ENCODE peak calls at places on chromosomes 13 and 19, in six cellular contexts. P, F, I, U, N and O are unnamed samples.

GRCh38 chr13:99314640-99315176 is 7.5 kb upstream of the GPR183 start:
- DNase-seq in P (no peak), F (no peak), I (no peak), U (peak; percentile 44), N (no peak), O (peak; percentile 36)

GRCh38 chr19:3387645-3388589 is 21.5 kb downstream of the NFIC start:
- DNase-seq in P (no peak), F (no peak), I (no peak), U (no peak), N (no peak), O (no peak)

GRCh38 chr19:1874554-1875185 is 10.6 kb downstream of the ABHD17A start:
- DNase-seq in P (no peak), F (no peak), I (no peak), U (no peak), N (no peak), O (no peak)

GRCh38 chr13:28299941-28300340 is 161.6 kb downstream of the PAN3 start:
- DNase-seq in P (no peak), F (no peak), I (no peak), U (no peak), N (no peak), O (no peak)

GRCh38 chr19:11457831-11458230 is 22.4 kb downstream of the PRKCSH start:
- DNase-seq in P (no peak), F (no peak), I (no peak), U (no peak), N (no peak), O (no peak)

GRCh38 chr19:16143399-16144215 is at the start of gene HSH2D:
- DNase-seq in P (no peak), F (no peak), I (no peak), U (no peak), N (no peak), O (no peak)

GRCh38 chr13:66180806-66181205 is 1049.3 kb downstream of the PCDH9 start:
- DNase-seq in P (no peak), F (no peak), I (no peak), U (no peak), N (no peak), O (no peak)

GRCh38 chr19:49632576-49632975 is 7.4 kb downstream of the RRAS start:
- DNase-seq in P (no peak), F (no peak), I (no peak), U (no peak), N (no peak), O (no peak)

GRCh38 chr13:30868806-30869470 is 37.1 kb upstream of the MEDAG start:
- DNase-seq in P (no peak), F (no peak), I (no peak), U (no peak), N (no peak), O (no peak)

GRCh38 chr13:75376792-75377402 is 105.1 kb downstream of the TBC1D4 start:
- DNase-seq in P (no peak), F (no peak), I (no peak), U (no peak), N (no peak), O (no peak)

GRCh38 chr13:33312150-33312908 is 26.8 kb upstream of the STARD13 start:
- DNase-seq in P (no peak), F (no peak), I (no peak), U (peak; percentile 32), N (no peak), O (no peak)

GRCh38 chr19:3338541-3339181 is 27.7 kb upstream of the NFIC start:
- DNase-seq in P (no peak), F (no peak), I (no peak), U (no peak), N (peak; percentile 52), O (no peak)

GRCh38 chr19:7149956-7150705 is 80.6 kb downstream of the ZNF557 start:
- DNase-seq in P (no peak), F (no peak), I (no peak), U (no peak), N (no peak), O (no peak)

GRCh38 chr13:44141213-44141724 is 232.4 kb upstream of the SERP2 start:
- DNase-seq in P (peak; percentile 12), F (no peak), I (no peak), U (peak; percentile 22), N (no peak), O (peak; percentile 13)

GRCh38 chr19:7454998-7455397 is 33.8 kb downstream of the PEX11G start:
- DNase-seq in P (no peak), F (no peak), I (no peak), U (no peak), N (no peak), O (no peak)

GRCh38 chr13:28865951-28866350 is 45.8 kb downstream of the MTUS2 start:
- DNase-seq in P (no peak), F (no peak), I (no peak), U (no peak), N (no peak), O (no peak)

GRCh38 chr13:30340367-30341184 is 33.2 kb upstream of the KATNAL1 start:
- DNase-seq in P (no peak), F (peak; percentile 83), I (no peak), U (peak; percentile 80), N (no peak), O (peak; percentile 13)

GRCh38 chr13:94710881-94711560 is 1.3 kb downstream of the SOX21 start:
- DNase-seq in P (peak; percentile 89), F (no peak), I (peak; percentile 75), U (no peak), N (peak; percentile 60), O (no peak)

GRCh38 chr13:50319603-50320296 is 304.5 kb downstream of the KCNRG start:
- DNase-seq in P (no peak), F (no peak), I (no peak), U (peak; percentile 67), N (no peak), O (no peak)

GRCh38 chr19:55695511-55696290 is 20.7 kb downstream of the EPN1 start:
- DNase-seq in P (no peak), F (no peak), I (no peak), U (no peak), N (no peak), O (no peak)

GRCh38 chr19:53962887-53963435 is at the start of gene CACNG8:
- DNase-seq in P (no peak), F (no peak), I (peak; percentile 53), U (no peak), N (peak; percentile 39), O (no peak)

GRCh38 chr13:26934096-26934495 is 173.5 kb upstream of the GPR12 start:
- DNase-seq in P (no peak), F (no peak), I (no peak), U (no peak), N (no peak), O (no peak)

GRCh38 chr19:30052122-30053075 is 110.4 kb downstream of the URI1 start:
- DNase-seq in P (no peak), F (no peak), I (no peak), U (no peak), N (no peak), O (no peak)

GRCh38 chr13:59494560-59494970 is 669.2 kb downstream of the DIAPH3 start:
- DNase-seq in P (no peak), F (peak; percentile 75), I (no peak), U (peak; percentile 68), N (no peak), O (peak; percentile 85)

GRCh38 chr19:34067861-34068271 is 104.4 kb upstream of the LSM14A start:
- DNase-seq in P (no peak), F (no peak), I (no peak), U (no peak), N (no peak), O (no peak)

GRCh38 chr13:84910423-84910822 is 888.8 kb downstream of the SLITRK6 start:
- DNase-seq in P (no peak), F (no peak), I (no peak), U (no peak), N (no peak), O (no peak)

GRCh38 chr19:1935484-1936208 is 5.3 kb upstream of the CSNK1G2 start:
- DNase-seq in P (no peak), F (no peak), I (no peak), U (peak; percentile 84), N (no peak), O (no peak)

GRCh38 chr19:33819496-33819874 is 22.8 kb downstream of the KCTD15 start:
- DNase-seq in P (no peak), F (no peak), I (peak; percentile 53), U (no peak), N (no peak), O (no peak)

GRCh38 chr19:42409477-42409876 is 17.7 kb downstream of the LIPE start:
- DNase-seq in P (no peak), F (no peak), I (no peak), U (no peak), N (no peak), O (no peak)

GRCh38 chr19:3057275-3057714 is 5.0 kb downstream of the TLE5 start:
- DNase-seq in P (no peak), F (peak; percentile 42), I (no peak), U (peak; percentile 77), N (peak; percentile 54), O (no peak)